ENCODE peak calls at places on chromosomes 13 and 19, in seven cellular contexts. P is stimulated activated CD4-positive, alpha-beta T cell treated with anti-CD3 and anti-CD28 coated beads, Interleukin-4, amount 100 ng/mL, for 1 hour; K is HuH-7; O is Caco-2; Y is colonic mucosa; W is right cardiac atrium; B is AG09319. U is an unnamed sample.
A peak's percentile ranks its signal among the peaks of the same experiment; 100 is the strongest.

GRCh38 chr19:57075801-57076492 is 43.8 kb upstream of the USP29 start:
- DNase-seq in Y (no peak), W (no peak), P (no peak), K (no peak), O (no peak), B (no peak), U (no peak)

GRCh38 chr13:99035715-99036114 is 57.9 kb upstream of the DOCK9 start:
- DNase-seq in K (no peak), W (no peak), B (no peak), O (no peak), P (no peak), Y (no peak), U (no peak)

GRCh38 chr13:103012611-103013010 is 53.6 kb downstream of the SLC10A2 start:
- DNase-seq in K (no peak), O (no peak), W (no peak), P (no peak), Y (no peak), B (no peak), U (no peak)

GRCh38 chr19:58274771-58275199 is 4.0 kb upstream of the ZNF8 start:
- DNase-seq in Y (peak; percentile 28), K (no peak), W (no peak), O (no peak), B (no peak), P (no peak), U (peak; percentile 4)

GRCh38 chr19:38730470-38730730 is 13.9 kb downstream of the CAPN12 start:
- DNase-seq in P (no peak), K (no peak), B (no peak), Y (no peak), O (no peak), W (peak; percentile 48), U (no peak)

GRCh38 chr13:46071590-46072249 is 19.2 kb upstream of the ZC3H13 start:
- DNase-seq in B (no peak), W (no peak), Y (no peak), K (no peak), P (no peak), O (peak; percentile 40), U (no peak)

GRCh38 chr13:35716186-35716585 is 239.7 kb upstream of the MAB21L1 start:
- DNase-seq in O (no peak), Y (no peak), W (no peak), B (no peak), K (no peak), P (no peak), U (no peak)

GRCh38 chr19:14333101-14333871 is 48.0 kb upstream of the ADGRE5 start:
- DNase-seq in P (peak; percentile 12), W (peak; percentile 67), O (no peak), K (peak; percentile 60), B (no peak), Y (peak; percentile 59), U (no peak)